ENCODE peak calls at places on chromosome 10, in five cellular contexts. W is IMR-90, K is neuronal stem cell, J is mesenchymal stem cell, P is mesendoderm. X is an unnamed sample.

GRCh38 chr10:107708981-107709380 is 544.5 kb upstream of the SORCS1 start:
- DNase-seq in W (no peak), P (no peak), K (no peak), J (no peak), X (no peak)

GRCh38 chr10:45373003-45373782 is 823 bp upstream of the ALOX5 start:
- DNase-seq in J (no peak), P (peak; percentile 51), K (no peak), W (no peak), X (no peak)

GRCh38 chr10:21989453-21990154 is 13.9 kb downstream of the DNAJC1 start:
- DNase-seq in J (peak; percentile 72), K (peak; percentile 39), P (peak; percentile 90), W (peak; percentile 52), X (peak; percentile 72)

GRCh38 chr10:13820119-13820518 is 233.4 kb downstream of the PRPF18 start:
- DNase-seq in J (no peak), W (no peak), K (no peak), P (no peak), X (no peak)

GRCh38 chr10:103548006-103548405 is 54.5 kb downstream of the NEURL1 start:
- DNase-seq in J (no peak), K (no peak), P (no peak), W (no peak), X (peak; percentile 7)

GRCh38 chr10:3192856-3193635 is 20.5 kb upstream of the PITRM1 start:
- DNase-seq in P (peak; percentile 45), K (peak; percentile 50), J (peak; percentile 65), W (peak; percentile 73), X (no peak)

GRCh38 chr10:71077143-71077581 is 135.2 kb upstream of the UNC5B start:
- DNase-seq in W (no peak), K (no peak), J (no peak), P (peak; percentile 31), X (peak; percentile 30)

GRCh38 chr10:44968101-44968886 is 8.7 kb downstream of the RASSF4 start:
- DNase-seq in P (no peak), W (no peak), J (peak; percentile 74), K (no peak), X (no peak)

GRCh38 chr10:8418631-8419030 is 364.1 kb downstream of the GATA3 start:
- DNase-seq in P (no peak), K (no peak), J (peak; percentile 56), W (peak; percentile 23), X (no peak)

GRCh38 chr10:129956285-129956649 is 7.8 kb downstream of the EBF3 start:
- DNase-seq in K (no peak), J (no peak), W (no peak), P (peak; percentile 42), X (no peak)

GRCh38 chr10:112262556-112262955 is 20.6 kb upstream of the TECTB start:
- DNase-seq in J (no peak), W (peak; percentile 28), P (no peak), K (no peak), X (no peak)

GRCh38 chr10:108421256-108421655 is 1256.8 kb upstream of the SORCS1 start:
- DNase-seq in W (no peak), J (no peak), P (no peak), K (no peak), X (no peak)

GRCh38 chr10:4243651-4244050 is 458.6 kb upstream of the KLF6 start:
- DNase-seq in P (peak; percentile 57), W (peak; percentile 100), J (peak; percentile 97), K (no peak), X (no peak)

GRCh38 chr10:123800299-123800698 is 91.3 kb downstream of the CPXM2 start:
- DNase-seq in K (no peak), W (no peak), P (peak; percentile 75), J (no peak), X (no peak)

GRCh38 chr10:86329093-86329710 is 37.4 kb downstream of the GRID1 start:
- DNase-seq in W (no peak), P (no peak), K (no peak), J (no peak), X (no peak)

GRCh38 chr10:69051303-69051702 is 36.6 kb upstream of the SRGN start:
- DNase-seq in P (no peak), J (peak; percentile 62), W (peak; percentile 82), K (no peak), X (no peak)

GRCh38 chr10:11684717-11685645 is 57.2 kb upstream of the ECHDC3 start:
- DNase-seq in W (peak; percentile 86), J (peak; percentile 83), K (no peak), P (peak; percentile 82), X (peak; percentile 51)

GRCh38 chr10:79350407-79351154 is 3.3 kb downstream of the PPIF start:
- DNase-seq in K (no peak), J (no peak), P (no peak), W (no peak), X (peak; percentile 17)

GRCh38 chr10:98449287-98449686 is 2.6 kb upstream of the HPS1 start:
- DNase-seq in W (no peak), K (no peak), P (no peak), J (no peak), X (no peak)

GRCh38 chr10:95260909-95261552 is 29.8 kb downstream of the PDLIM1 start:
- DNase-seq in W (peak; percentile 62), J (peak; percentile 83), P (peak; percentile 65), K (no peak), X (no peak)

GRCh38 chr10:69043931-69044531 is 43.9 kb upstream of the SRGN start:
- DNase-seq in P (no peak), J (no peak), K (no peak), W (no peak), X (no peak)

GRCh38 chr10:28326516-28327493 is 23.9 kb upstream of the MPP7 start:
- DNase-seq in W (peak; percentile 63), K (no peak), J (peak; percentile 37), P (peak; percentile 43), X (peak; percentile 36)

GRCh38 chr10:109191341-109191740 is 732.0 kb downstream of the XPNPEP1 start:
- DNase-seq in P (no peak), W (no peak), K (no peak), J (no peak), X (no peak)

GRCh38 chr10:79430506-79430905 is 14.9 kb downstream of the ZCCHC24 start:
- DNase-seq in P (no peak), J (no peak), K (no peak), W (no peak), X (no peak)

GRCh38 chr10:85967594-85967993 is 399.0 kb downstream of the GRID1 start:
- DNase-seq in J (no peak), P (peak; percentile 20), K (no peak), W (no peak), X (no peak)

GRCh38 chr10:28561531-28561930 is 28.6 kb downstream of the WAC start:
- DNase-seq in J (no peak), K (no peak), P (peak; percentile 51), W (no peak), X (peak; percentile 46)

GRCh38 chr10:126054191-126054590 is 157.8 kb downstream of the FANK1 start:
- DNase-seq in P (no peak), W (no peak), J (no peak), K (no peak), X (no peak)

DNA sequence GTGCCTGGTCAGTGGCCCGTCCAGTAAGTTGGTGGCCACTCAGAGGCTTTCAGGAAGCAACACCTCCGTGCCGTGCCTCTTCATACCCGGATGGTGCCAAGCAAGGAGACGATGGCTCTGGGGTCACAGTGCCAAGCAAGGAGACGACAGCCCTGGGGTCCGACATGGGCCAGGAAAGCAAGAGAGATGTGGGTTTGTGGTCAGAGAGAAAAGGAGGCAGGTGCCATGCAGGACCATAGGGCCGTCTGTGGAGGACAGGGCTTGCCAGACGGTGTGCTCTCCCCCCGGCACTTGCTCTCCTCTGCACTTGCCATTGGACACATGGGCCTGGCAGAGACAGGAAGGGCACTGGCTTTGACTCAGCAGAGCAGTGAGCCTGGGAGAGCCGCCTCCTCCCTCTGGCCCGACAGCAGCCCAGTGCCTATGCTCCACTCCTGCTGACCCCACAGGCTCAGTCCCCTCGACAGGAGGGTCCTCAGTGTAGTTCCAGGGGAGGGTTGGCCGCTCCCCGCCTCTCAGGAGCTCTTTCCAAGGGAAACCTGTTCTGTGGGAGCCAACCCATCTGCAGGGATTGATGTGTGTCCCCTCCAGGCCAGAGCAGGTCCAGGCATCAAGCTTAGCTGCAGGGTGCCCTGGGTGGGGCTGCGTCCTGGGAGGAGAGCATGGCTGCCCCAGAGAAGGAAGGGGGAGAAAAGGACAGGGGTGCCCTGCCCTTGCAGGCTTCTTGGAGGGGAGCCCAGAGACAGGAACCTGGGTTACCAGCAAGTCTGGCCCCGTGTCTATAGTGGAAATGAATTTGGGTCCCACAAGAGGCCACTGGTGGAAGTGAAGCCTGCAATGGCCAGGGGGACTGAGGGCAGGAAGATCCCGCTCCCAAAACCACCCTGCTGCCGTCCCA is 7.6 kb upstream of the CALML5 start:
- DNase-seq in W (no peak), J (no peak), K (no peak), P (no peak), X (no peak)
- H3K18ac ChIP-seq in W (no peak overlapping the region), J (no peak overlapping the region), K (peak overlapping the region; percentile 70), P (no peak overlapping the region), X (peak overlapping the region; percentile 68)

GRCh38 chr10:77082601-77083252 is 554.9 kb downstream of the KCNMA1 start:
- DNase-seq in W (peak; percentile 15), P (peak; percentile 75), K (no peak), J (no peak), X (peak; percentile 82)
- H3K23ac ChIP-seq in W (no peak overlapping the region), P (no peak overlapping the region), K (no peak overlapping the region), J (no peak overlapping the region), X (no peak overlapping the region)

GRCh38 chr10:101624526-101625102 is 36.5 kb downstream of the DPCD start:
- DNase-seq in W (no peak), K (no peak), J (no peak), P (no peak), X (no peak)
- H3K18ac ChIP-seq in W (no peak overlapping the region), K (peak overlapping the region; percentile 20), J (no peak overlapping the region), P (no peak overlapping the region), X (no peak overlapping the region)

GRCh38 chr10:73497623-73498022 is 1.8 kb upstream of the PPP3CB start:
- DNase-seq in P (no peak), K (no peak), J (no peak), W (no peak), X (no peak)

GRCh38 chr10:73494877-73495225 is 973 bp downstream of the PPP3CB start:
- DNase-seq in P (peak; percentile 0), K (no peak), W (no peak), J (no peak), X (no peak)

GRCh38 chr10:73494213-73494612 is 1.6 kb downstream of the PPP3CB start:
- DNase-seq in J (peak; percentile 7), P (no peak), K (no peak), W (no peak), X (no peak)

GRCh38 chr10:73495226-73495883 is 469 bp downstream of the PPP3CB start:
- DNase-seq in K (peak; percentile 65), J (peak; percentile 90), W (peak; percentile 87), P (no peak), X (no peak)

DNA sequence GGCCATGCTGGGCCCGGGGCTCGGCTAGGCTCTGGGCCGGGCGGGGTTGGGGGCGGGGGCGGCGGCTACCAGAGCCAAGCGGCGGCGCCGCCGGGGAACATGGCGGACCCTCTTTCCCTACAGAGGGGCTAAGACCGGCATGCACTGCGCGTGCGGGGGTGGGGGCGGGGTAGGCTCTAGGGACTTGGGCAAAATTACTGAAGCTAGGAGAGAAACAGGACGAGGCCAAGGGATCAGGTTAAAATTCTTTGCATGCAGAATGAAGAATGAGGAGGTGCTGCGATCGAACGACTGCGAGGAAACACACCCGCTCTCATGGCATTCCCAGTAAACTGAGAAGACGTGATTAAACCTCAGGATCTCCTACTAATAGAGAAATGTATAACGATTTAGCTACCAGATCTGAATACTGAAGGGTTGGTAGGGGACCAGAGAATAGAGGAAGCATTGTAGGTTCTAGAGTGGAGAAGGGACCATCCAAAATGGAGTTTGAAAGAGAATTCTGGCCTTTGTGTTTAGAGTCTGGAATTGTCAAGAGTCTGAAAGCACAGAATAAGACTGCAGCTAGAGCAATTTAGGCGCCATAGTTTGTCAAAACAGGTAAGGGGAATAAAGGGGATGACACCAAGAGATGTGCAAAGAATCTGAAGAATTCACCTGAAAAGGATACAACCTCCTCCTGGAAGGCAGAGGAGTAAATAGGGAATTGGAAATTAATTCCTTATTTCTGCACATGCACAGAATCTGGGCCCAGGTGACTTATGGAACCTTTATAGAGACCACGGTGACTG is at the start of gene PPP3CB:
- DNase-seq in W (peak; percentile 97), J (peak; percentile 98), K (peak; percentile 92), P (peak; percentile 98), X (peak; percentile 95)
- H3K23ac ChIP-seq in W (peak within 1 kb of the TSS; percentile 97), J (no peak within 1 kb of the TSS), K (peak within 1 kb of the TSS; percentile 94), P (peak within 1 kb of the TSS; percentile 94), X (no peak within 1 kb of the TSS)